ENCODE peak calls at places on chromosomes 12 and 14, in nine cellular contexts. One of them, this sample, is unnamed.

GRCh38 chr14:99374964-99375363 is 103.0 kb upstream of the BCL11B start:
- DNase-seq in stimulated activated CD8-positive, alpha-beta memory T cell treated with anti-CD3 and anti-CD28 coated beads, Interleukin-4, amount 100 ng/mL, for 24 hours: no peak
- DNase-seq in DMS 273 treated with DMSO at 0.1 percent for 48 hours: no peak
- DNase-seq in suprapubic skin: peak; percentile 17
- DNase-seq in GM10248: no peak
- DNase-seq in fibroblast of gingiva: no peak
- DNase-seq in H4: no peak
- DNase-seq in DMS153: no peak
- DNase-seq in hippocampal formation: no peak
- DNase-seq in this sample: no peak

GRCh38 chr14:91283666-91284065 is 39.2 kb upstream of the GPR68 start:
- DNase-seq in stimulated activated CD8-positive, alpha-beta memory T cell treated with anti-CD3 and anti-CD28 coated beads, Interleukin-4, amount 100 ng/mL, for 24 hours: no peak
- DNase-seq in DMS 273 treated with DMSO at 0.1 percent for 48 hours: no peak
- DNase-seq in suprapubic skin: no peak
- DNase-seq in GM10248: no peak
- DNase-seq in fibroblast of gingiva: no peak
- DNase-seq in H4: no peak
- DNase-seq in DMS153: no peak
- DNase-seq in hippocampal formation: no peak
- DNase-seq in this sample: no peak

GRCh38 chr12:17060260-17060659 is 454.3 kb upstream of the LMO3 start:
- DNase-seq in stimulated activated CD8-positive, alpha-beta memory T cell treated with anti-CD3 and anti-CD28 coated beads, Interleukin-4, amount 100 ng/mL, for 24 hours: no peak
- DNase-seq in DMS 273 treated with DMSO at 0.1 percent for 48 hours: no peak
- DNase-seq in suprapubic skin: no peak
- DNase-seq in GM10248: no peak
- DNase-seq in fibroblast of gingiva: no peak
- DNase-seq in H4: no peak
- DNase-seq in DMS153: no peak
- DNase-seq in hippocampal formation: no peak
- DNase-seq in this sample: no peak

GRCh38 chr14:71555654-71556559 is 376.3 kb upstream of the RGS6 start:
- DNase-seq in stimulated activated CD8-positive, alpha-beta memory T cell treated with anti-CD3 and anti-CD28 coated beads, Interleukin-4, amount 100 ng/mL, for 24 hours: peak; percentile 38
- DNase-seq in DMS 273 treated with DMSO at 0.1 percent for 48 hours: no peak
- DNase-seq in suprapubic skin: no peak
- DNase-seq in GM10248: peak; percentile 54
- DNase-seq in fibroblast of gingiva: peak; percentile 13
- DNase-seq in H4: no peak
- DNase-seq in DMS153: no peak
- DNase-seq in hippocampal formation: no peak
- DNase-seq in this sample: peak; percentile 79

GRCh38 chr12:92593734-92594402 is 108.9 kb upstream of the PLEKHG7 start:
- DNase-seq in stimulated activated CD8-positive, alpha-beta memory T cell treated with anti-CD3 and anti-CD28 coated beads, Interleukin-4, amount 100 ng/mL, for 24 hours: peak; percentile 45
- DNase-seq in DMS 273 treated with DMSO at 0.1 percent for 48 hours: no peak
- DNase-seq in suprapubic skin: no peak
- DNase-seq in GM10248: peak; percentile 79
- DNase-seq in fibroblast of gingiva: peak; percentile 75
- DNase-seq in H4: peak; percentile 92
- DNase-seq in DMS153: no peak
- DNase-seq in hippocampal formation: no peak
- DNase-seq in this sample: peak; percentile 89

GRCh38 chr12:69014047-69014446 is 81.1 kb upstream of the CPM start:
- DNase-seq in stimulated activated CD8-positive, alpha-beta memory T cell treated with anti-CD3 and anti-CD28 coated beads, Interleukin-4, amount 100 ng/mL, for 24 hours: no peak
- DNase-seq in DMS 273 treated with DMSO at 0.1 percent for 48 hours: no peak
- DNase-seq in suprapubic skin: no peak
- DNase-seq in GM10248: no peak
- DNase-seq in fibroblast of gingiva: no peak
- DNase-seq in H4: no peak
- DNase-seq in DMS153: no peak
- DNase-seq in hippocampal formation: no peak
- DNase-seq in this sample: no peak

GRCh38 chr14:74973003-74973614 is 17.7 kb upstream of the PGF start:
- DNase-seq in stimulated activated CD8-positive, alpha-beta memory T cell treated with anti-CD3 and anti-CD28 coated beads, Interleukin-4, amount 100 ng/mL, for 24 hours: peak; percentile 20
- DNase-seq in DMS 273 treated with DMSO at 0.1 percent for 48 hours: no peak
- DNase-seq in suprapubic skin: no peak
- DNase-seq in GM10248: no peak
- DNase-seq in fibroblast of gingiva: no peak
- DNase-seq in H4: no peak
- DNase-seq in DMS153: peak; percentile 60
- DNase-seq in hippocampal formation: no peak
- DNase-seq in this sample: no peak

GRCh38 chr12:60072911-60073310 is 477.1 kb downstream of the SLC16A7 start:
- DNase-seq in stimulated activated CD8-positive, alpha-beta memory T cell treated with anti-CD3 and anti-CD28 coated beads, Interleukin-4, amount 100 ng/mL, for 24 hours: no peak
- DNase-seq in DMS 273 treated with DMSO at 0.1 percent for 48 hours: no peak
- DNase-seq in suprapubic skin: no peak
- DNase-seq in GM10248: no peak
- DNase-seq in fibroblast of gingiva: peak; percentile 14
- DNase-seq in H4: no peak
- DNase-seq in DMS153: no peak
- DNase-seq in hippocampal formation: no peak
- DNase-seq in this sample: no peak

GRCh38 chr12:49662998-49663843 is 39.9 kb downstream of the PRPF40B start:
- DNase-seq in stimulated activated CD8-positive, alpha-beta memory T cell treated with anti-CD3 and anti-CD28 coated beads, Interleukin-4, amount 100 ng/mL, for 24 hours: peak; percentile 45
- DNase-seq in DMS 273 treated with DMSO at 0.1 percent for 48 hours: no peak
- DNase-seq in suprapubic skin: no peak
- DNase-seq in GM10248: peak; percentile 87
- DNase-seq in fibroblast of gingiva: peak; percentile 83
- DNase-seq in H4: peak; percentile 88
- DNase-seq in DMS153: peak; percentile 71
- DNase-seq in hippocampal formation: peak; percentile 26
- DNase-seq in this sample: peak; percentile 88

GRCh38 chr12:122035292-122035691 is 13.6 kb downstream of the BCL7A start:
- DNase-seq in stimulated activated CD8-positive, alpha-beta memory T cell treated with anti-CD3 and anti-CD28 coated beads, Interleukin-4, amount 100 ng/mL, for 24 hours: no peak
- DNase-seq in DMS 273 treated with DMSO at 0.1 percent for 48 hours: no peak
- DNase-seq in suprapubic skin: no peak
- DNase-seq in GM10248: no peak
- DNase-seq in fibroblast of gingiva: no peak
- DNase-seq in H4: no peak
- DNase-seq in DMS153: no peak
- DNase-seq in hippocampal formation: no peak
- DNase-seq in this sample: no peak

GRCh38 chr12:14868916-14869315 is 16.7 kb downstream of the MGP start:
- DNase-seq in stimulated activated CD8-positive, alpha-beta memory T cell treated with anti-CD3 and anti-CD28 coated beads, Interleukin-4, amount 100 ng/mL, for 24 hours: no peak
- DNase-seq in DMS 273 treated with DMSO at 0.1 percent for 48 hours: no peak
- DNase-seq in suprapubic skin: no peak
- DNase-seq in GM10248: no peak
- DNase-seq in fibroblast of gingiva: no peak
- DNase-seq in H4: no peak
- DNase-seq in DMS153: no peak
- DNase-seq in hippocampal formation: no peak
- DNase-seq in this sample: no peak

GRCh38 chr12:96258451-96258933 is 64.3 kb downstream of the ELK3 start:
- DNase-seq in stimulated activated CD8-positive, alpha-beta memory T cell treated with anti-CD3 and anti-CD28 coated beads, Interleukin-4, amount 100 ng/mL, for 24 hours: no peak
- DNase-seq in DMS 273 treated with DMSO at 0.1 percent for 48 hours: peak; percentile 68
- DNase-seq in suprapubic skin: no peak
- DNase-seq in GM10248: no peak
- DNase-seq in fibroblast of gingiva: peak; percentile 82
- DNase-seq in H4: no peak
- DNase-seq in DMS153: peak; percentile 72
- DNase-seq in hippocampal formation: no peak
- DNase-seq in this sample: no peak

GRCh38 chr14:29273513-29273912 is 506.9 kb downstream of the FOXG1 start:
- DNase-seq in stimulated activated CD8-positive, alpha-beta memory T cell treated with anti-CD3 and anti-CD28 coated beads, Interleukin-4, amount 100 ng/mL, for 24 hours: no peak
- DNase-seq in DMS 273 treated with DMSO at 0.1 percent for 48 hours: no peak
- DNase-seq in suprapubic skin: no peak
- DNase-seq in GM10248: no peak
- DNase-seq in fibroblast of gingiva: no peak
- DNase-seq in H4: no peak
- DNase-seq in DMS153: no peak
- DNase-seq in hippocampal formation: no peak
- DNase-seq in this sample: no peak

GRCh38 chr14:71355324-71356201 is 448.3 kb downstream of the PCNX1 start:
- DNase-seq in stimulated activated CD8-positive, alpha-beta memory T cell treated with anti-CD3 and anti-CD28 coated beads, Interleukin-4, amount 100 ng/mL, for 24 hours: no peak
- DNase-seq in DMS 273 treated with DMSO at 0.1 percent for 48 hours: no peak
- DNase-seq in suprapubic skin: no peak
- DNase-seq in GM10248: peak; percentile 37
- DNase-seq in fibroblast of gingiva: peak; percentile 95
- DNase-seq in H4: no peak
- DNase-seq in DMS153: no peak
- DNase-seq in hippocampal formation: no peak
- DNase-seq in this sample: no peak

GRCh38 chr12:65637150-65637549 is 187.1 kb upstream of the HMGA2 start:
- DNase-seq in stimulated activated CD8-positive, alpha-beta memory T cell treated with anti-CD3 and anti-CD28 coated beads, Interleukin-4, amount 100 ng/mL, for 24 hours: no peak
- DNase-seq in DMS 273 treated with DMSO at 0.1 percent for 48 hours: no peak
- DNase-seq in suprapubic skin: no peak
- DNase-seq in GM10248: no peak
- DNase-seq in fibroblast of gingiva: no peak
- DNase-seq in H4: no peak
- DNase-seq in DMS153: no peak
- DNase-seq in hippocampal formation: no peak
- DNase-seq in this sample: no peak

GRCh38 chr12:51048601-51049369 is 658 bp downstream of the LETMD1 start:
- DNase-seq in stimulated activated CD8-positive, alpha-beta memory T cell treated with anti-CD3 and anti-CD28 coated beads, Interleukin-4, amount 100 ng/mL, for 24 hours: no peak
- DNase-seq in DMS 273 treated with DMSO at 0.1 percent for 48 hours: no peak
- DNase-seq in suprapubic skin: no peak
- DNase-seq in GM10248: no peak
- DNase-seq in fibroblast of gingiva: no peak
- DNase-seq in H4: no peak
- DNase-seq in DMS153: no peak
- DNase-seq in hippocampal formation: no peak
- DNase-seq in this sample: no peak

GRCh38 chr12:106769078-106769477 is 5.4 kb upstream of the RIC8B start:
- DNase-seq in stimulated activated CD8-positive, alpha-beta memory T cell treated with anti-CD3 and anti-CD28 coated beads, Interleukin-4, amount 100 ng/mL, for 24 hours: no peak
- DNase-seq in DMS 273 treated with DMSO at 0.1 percent for 48 hours: no peak
- DNase-seq in suprapubic skin: no peak
- DNase-seq in GM10248: no peak
- DNase-seq in fibroblast of gingiva: no peak
- DNase-seq in H4: no peak
- DNase-seq in DMS153: no peak
- DNase-seq in hippocampal formation: no peak
- DNase-seq in this sample: no peak

GRCh38 chr12:4251228-4251891 is 22.2 kb upstream of the CCND2 start:
- DNase-seq in stimulated activated CD8-positive, alpha-beta memory T cell treated with anti-CD3 and anti-CD28 coated beads, Interleukin-4, amount 100 ng/mL, for 24 hours: no peak
- DNase-seq in DMS 273 treated with DMSO at 0.1 percent for 48 hours: no peak
- DNase-seq in suprapubic skin: no peak
- DNase-seq in GM10248: no peak
- DNase-seq in fibroblast of gingiva: no peak
- DNase-seq in H4: no peak
- DNase-seq in DMS153: no peak
- DNase-seq in hippocampal formation: no peak
- DNase-seq in this sample: no peak

GRCh38 chr14:100828448-100828834 is 2.5 kb downstream of the MEG3 start:
- DNase-seq in stimulated activated CD8-positive, alpha-beta memory T cell treated with anti-CD3 and anti-CD28 coated beads, Interleukin-4, amount 100 ng/mL, for 24 hours: no peak
- DNase-seq in DMS 273 treated with DMSO at 0.1 percent for 48 hours: no peak
- DNase-seq in suprapubic skin: no peak
- DNase-seq in GM10248: no peak
- DNase-seq in fibroblast of gingiva: no peak
- DNase-seq in H4: no peak
- DNase-seq in DMS153: peak; percentile 56
- DNase-seq in hippocampal formation: no peak
- DNase-seq in this sample: no peak

GRCh38 chr12:101004891-101005290 is 205.1 kb downstream of the SLC5A8 start:
- DNase-seq in stimulated activated CD8-positive, alpha-beta memory T cell treated with anti-CD3 and anti-CD28 coated beads, Interleukin-4, amount 100 ng/mL, for 24 hours: no peak
- DNase-seq in DMS 273 treated with DMSO at 0.1 percent for 48 hours: no peak
- DNase-seq in suprapubic skin: no peak
- DNase-seq in GM10248: no peak
- DNase-seq in fibroblast of gingiva: no peak
- DNase-seq in H4: no peak
- DNase-seq in DMS153: no peak
- DNase-seq in hippocampal formation: no peak
- DNase-seq in this sample: no peak

GRCh38 chr12:52566847-52567291 is 6.8 kb downstream of the KRT74 start:
- DNase-seq in stimulated activated CD8-positive, alpha-beta memory T cell treated with anti-CD3 and anti-CD28 coated beads, Interleukin-4, amount 100 ng/mL, for 24 hours: peak; percentile 38
- DNase-seq in DMS 273 treated with DMSO at 0.1 percent for 48 hours: no peak
- DNase-seq in suprapubic skin: no peak
- DNase-seq in GM10248: no peak
- DNase-seq in fibroblast of gingiva: no peak
- DNase-seq in H4: no peak
- DNase-seq in DMS153: no peak
- DNase-seq in hippocampal formation: no peak
- DNase-seq in this sample: peak; percentile 83

GRCh38 chr12:130489293-130489692 is 151.6 kb downstream of the PIWIL1 start:
- DNase-seq in stimulated activated CD8-positive, alpha-beta memory T cell treated with anti-CD3 and anti-CD28 coated beads, Interleukin-4, amount 100 ng/mL, for 24 hours: no peak
- DNase-seq in DMS 273 treated with DMSO at 0.1 percent for 48 hours: no peak
- DNase-seq in suprapubic skin: no peak
- DNase-seq in GM10248: no peak
- DNase-seq in fibroblast of gingiva: no peak
- DNase-seq in H4: no peak
- DNase-seq in DMS153: no peak
- DNase-seq in hippocampal formation: no peak
- DNase-seq in this sample: no peak

GRCh38 chr14:87745507-87746118 is 247.4 kb downstream of the GALC start:
- DNase-seq in stimulated activated CD8-positive, alpha-beta memory T cell treated with anti-CD3 and anti-CD28 coated beads, Interleukin-4, amount 100 ng/mL, for 24 hours: no peak
- DNase-seq in DMS 273 treated with DMSO at 0.1 percent for 48 hours: no peak
- DNase-seq in suprapubic skin: no peak
- DNase-seq in GM10248: peak; percentile 39
- DNase-seq in fibroblast of gingiva: no peak
- DNase-seq in H4: peak; percentile 13
- DNase-seq in DMS153: no peak
- DNase-seq in hippocampal formation: no peak
- DNase-seq in this sample: no peak

GRCh38 chr14:76329150-76329881 is 46.6 kb upstream of the ESRRB start:
- DNase-seq in stimulated activated CD8-positive, alpha-beta memory T cell treated with anti-CD3 and anti-CD28 coated beads, Interleukin-4, amount 100 ng/mL, for 24 hours: no peak
- DNase-seq in DMS 273 treated with DMSO at 0.1 percent for 48 hours: no peak
- DNase-seq in suprapubic skin: no peak
- DNase-seq in GM10248: no peak
- DNase-seq in fibroblast of gingiva: no peak
- DNase-seq in H4: no peak
- DNase-seq in DMS153: no peak
- DNase-seq in hippocampal formation: no peak
- DNase-seq in this sample: no peak

GRCh38 chr12:77042834-77043233 is 22.5 kb downstream of the E2F7 start:
- DNase-seq in stimulated activated CD8-positive, alpha-beta memory T cell treated with anti-CD3 and anti-CD28 coated beads, Interleukin-4, amount 100 ng/mL, for 24 hours: no peak
- DNase-seq in DMS 273 treated with DMSO at 0.1 percent for 48 hours: no peak
- DNase-seq in suprapubic skin: no peak
- DNase-seq in GM10248: no peak
- DNase-seq in fibroblast of gingiva: no peak
- DNase-seq in H4: no peak
- DNase-seq in DMS153: no peak
- DNase-seq in hippocampal formation: no peak
- DNase-seq in this sample: no peak

GRCh38 chr12:104197264-104197663 is 18.3 kb upstream of the TXNRD1 start:
- DNase-seq in stimulated activated CD8-positive, alpha-beta memory T cell treated with anti-CD3 and anti-CD28 coated beads, Interleukin-4, amount 100 ng/mL, for 24 hours: no peak
- DNase-seq in DMS 273 treated with DMSO at 0.1 percent for 48 hours: no peak
- DNase-seq in suprapubic skin: no peak
- DNase-seq in GM10248: no peak
- DNase-seq in fibroblast of gingiva: peak; percentile 85
- DNase-seq in H4: no peak
- DNase-seq in DMS153: no peak
- DNase-seq in hippocampal formation: no peak
- DNase-seq in this sample: no peak